ENCODE peak calls at places on chromosome 10, in ten cellular contexts. Y, T, N, L, R, B, V, Z, I and J are unnamed samples.
A peak's percentile ranks its signal among the peaks of the same experiment; 100 is the strongest.

GRCh38 chr10:122715576-122715975 is 15.9 kb upstream of the C10orf120 start:
- DNase-seq in Y (no peak), N (no peak), L (no peak), R (no peak), T (no peak), Z (no peak), V (no peak), B (no peak), I (no peak), J (no peak)

GRCh38 chr10:36171546-36171945 is 529.5 kb upstream of the FZD8 start:
- DNase-seq in R (no peak), Z (no peak), Y (no peak), I (no peak), T (no peak), N (no peak), V (no peak), L (no peak), B (no peak), J (no peak)

GRCh38 chr10:127243490-127244272 is 47.3 kb upstream of the INSYN2A start:
- DNase-seq in V (no peak), L (no peak), N (no peak), R (no peak), Y (peak; percentile 78), B (peak; percentile 48), T (no peak), Z (no peak), I (peak; percentile 3), J (peak; percentile 20)

GRCh38 chr10:102484021-102484420 is 18.5 kb downstream of the ACTR1A start:
- DNase-seq in Z (no peak), Y (no peak), R (no peak), T (no peak), V (no peak), I (no peak), L (no peak), N (no peak), B (no peak), J (no peak)

GRCh38 chr10:89327803-89328441 is at the start of gene IFIT3:
- DNase-seq in Z (peak; percentile 23), Y (peak; percentile 60), I (no peak), T (peak; percentile 81), R (peak; percentile 72), L (peak; percentile 36), N (peak; percentile 85), B (peak; percentile 77), V (no peak), J (no peak)

GRCh38 chr10:35000936-35001335 is 89.2 kb downstream of the CUL2 start:
- DNase-seq in Y (no peak), N (no peak), R (no peak), I (no peak), Z (no peak), V (no peak), L (no peak), T (no peak), B (no peak), J (no peak)

GRCh38 chr10:101246639-101247038 is 17.4 kb upstream of the LBX1 start:
- DNase-seq in R (no peak), B (no peak), I (no peak), Z (no peak), Y (no peak), L (no peak), N (no peak), V (no peak), T (no peak), J (no peak)

GRCh38 chr10:120738658-120739057 is 112.5 kb upstream of the WDR11 start:
- DNase-seq in I (no peak), R (no peak), Y (no peak), N (no peak), V (no peak), T (no peak), Z (no peak), L (no peak), B (no peak), J (no peak)

GRCh38 chr10:132742167-132742836 is 43.6 kb downstream of the NKX6-2 start:
- DNase-seq in N (no peak), L (no peak), B (no peak), Z (no peak), R (no peak), V (no peak), T (no peak), Y (no peak), I (no peak), J (no peak)

GRCh38 chr10:24889636-24890035 is 62.8 kb downstream of the PRTFDC1 start:
- DNase-seq in Y (no peak), L (no peak), V (no peak), Z (no peak), N (no peak), I (no peak), T (peak; percentile 82), R (no peak), B (peak; percentile 35), J (no peak)

GRCh38 chr10:10830316-10831061 is 187.2 kb upstream of the CELF2 start:
- DNase-seq in Y (no peak), V (no peak), L (no peak), Z (no peak), B (no peak), R (no peak), T (peak; percentile 14), I (no peak), N (no peak), J (no peak)

GRCh38 chr10:93437000-93437945 is 44.9 kb downstream of the MYOF start:
- DNase-seq in Z (no peak), N (peak; percentile 96), R (peak; percentile 87), L (peak; percentile 88), B (peak; percentile 96), Y (peak; percentile 24), I (no peak), T (peak; percentile 72), V (peak; percentile 81), J (no peak)

GRCh38 chr10:786666-787512 is 97.4 kb upstream of the DIP2C start:
- DNase-seq in N (no peak), Z (no peak), V (no peak), L (no peak), I (no peak), R (peak; percentile 20), T (peak; percentile 54), Y (no peak), B (no peak), J (no peak)

GRCh38 chr10:13056461-13057077 is 43.4 kb upstream of the OPTN start:
- DNase-seq in L (no peak), N (no peak), T (no peak), V (no peak), Z (no peak), Y (peak; percentile 19), R (no peak), I (no peak), B (peak; percentile 23), J (no peak)

GRCh38 chr10:48430402-48430993 is 124.0 kb downstream of the MAPK8 start:
- DNase-seq in T (no peak), Z (no peak), V (no peak), L (no peak), B (no peak), Y (no peak), I (no peak), N (no peak), R (no peak), J (no peak)

GRCh38 chr10:22464966-22465627 is 119.8 kb downstream of the SPAG6 start:
- DNase-seq in R (no peak), Z (no peak), B (no peak), L (no peak), Y (peak; percentile 17), V (no peak), I (no peak), T (no peak), N (no peak), J (no peak)

GRCh38 chr10:48981310-48981907 is 41.8 kb upstream of the LRRC18 start:
- DNase-seq in N (peak; percentile 71), I (peak; percentile 74), B (peak; percentile 51), Y (peak; percentile 82), T (peak; percentile 91), R (peak; percentile 77), L (no peak), V (no peak), Z (peak; percentile 31), J (peak; percentile 69)

GRCh38 chr10:43970018-43970698 is 321.5 kb upstream of the ZNF32 start:
- DNase-seq in N (peak; percentile 44), L (no peak), T (no peak), V (no peak), Y (no peak), I (no peak), R (no peak), B (no peak), Z (no peak), J (no peak)

GRCh38 chr10:49001402-49001801 is 61.8 kb upstream of the LRRC18 start:
- DNase-seq in B (peak; percentile 13), T (no peak), Y (no peak), V (no peak), Z (no peak), R (no peak), I (no peak), N (no peak), L (no peak), J (no peak)

GRCh38 chr10:80686734-80687561 is 149.2 kb downstream of the SH2D4B start:
- DNase-seq in T (no peak), N (no peak), Y (no peak), V (no peak), R (no peak), B (no peak), L (no peak), I (no peak), Z (no peak), J (no peak)
- TF ChIP-seq CTCF in T (no peak), N (no peak), Y (no peak), V (no peak), R (no peak), B (no peak), L (no peak), I (no peak), Z (no peak), J (no peak)

DNA sequence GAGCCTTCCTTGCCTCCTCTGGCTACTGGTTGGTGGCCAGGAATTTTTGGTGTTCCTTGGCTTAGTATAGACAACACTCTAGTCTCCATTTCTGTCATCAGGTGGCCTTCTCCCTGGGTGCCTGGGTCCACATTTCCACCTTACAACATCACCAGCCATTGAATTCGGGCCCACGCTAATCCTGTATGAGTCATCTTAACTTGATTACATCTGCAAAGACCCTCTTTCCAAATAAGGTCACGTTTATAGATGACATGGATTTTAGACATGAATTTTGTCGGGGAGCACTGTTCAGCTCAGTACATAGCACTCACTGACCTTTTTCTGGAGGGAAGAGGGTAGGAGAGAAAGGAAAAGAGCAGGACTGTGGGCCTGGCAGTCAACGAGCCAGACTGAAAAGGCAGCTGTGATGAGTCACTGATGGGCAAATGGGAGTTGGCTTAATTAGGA is 39.4 kb downstream of the MMRN2 start:
- DNase-seq in T (no peak), N (no peak), L (no peak), R (no peak), I (no peak), Z (no peak), V (no peak), Y (no peak), B (no peak), J (no peak)
- TF ChIP-seq CTCF in T (no peak), N (no peak), L (no peak), R (no peak), I (no peak), Z (no peak), V (no peak), Y (no peak), B (no peak), J (no peak)

GRCh38 chr10:119030421-119031250 is 1.1 kb downstream of the NANOS1 start:
- DNase-seq in L (no peak), I (peak; percentile 89), Z (peak; percentile 82), N (no peak), R (peak; percentile 38), Y (peak; percentile 69), V (no peak), T (peak; percentile 83), B (peak; percentile 74), J (peak; percentile 49)
- TF ChIP-seq CTCF in L (no peak), I (peak; percentile 66), Z (peak; percentile 5), N (no peak), R (peak; percentile 5), Y (no peak), V (no peak), T (no peak), B (peak; percentile 4), J (peak; percentile 43)

GRCh38 chr10:58267713-58268453 is at the start of gene IPMK:
- DNase-seq in B (peak; percentile 93), Y (peak; percentile 89), L (peak; percentile 91), T (peak; percentile 92), I (peak; percentile 91), R (peak; percentile 97), V (peak; percentile 77), N (peak; percentile 97), Z (peak; percentile 98), J (peak; percentile 88)
- TF ChIP-seq CTCF in B (no peak), Y (no peak), L (no peak), T (no peak), I (no peak), R (no peak), V (no peak), N (no peak), Z (no peak), J (no peak)